ENCODE peak calls at places on chromosomes 12 and 14, in five cellular contexts. T is AG10803; X is effector memory CD4-positive, alpha-beta T cell; J is ACHN; K is nucleus accumbens. Q is an unnamed sample.

GRCh38 chr12:98999569-98999968 is 354.5 kb downstream of the APAF1 start:
- DNase-seq in T (peak; percentile 1), X (no peak), J (no peak), K (no peak), Q (no peak)

GRCh38 chr14:22767323-22767589 is 768 bp downstream of the OXA1L start:
- DNase-seq in T (no peak), X (no peak), J (no peak), K (no peak), Q (no peak)

GRCh38 chr12:19387182-19387581 is 52.1 kb upstream of the AEBP2 start:
- DNase-seq in T (no peak), X (no peak), J (no peak), K (no peak), Q (no peak)

GRCh38 chr14:39988939-39989338 is 556.7 kb upstream of the FBXO33 start:
- DNase-seq in T (no peak), X (no peak), J (peak; percentile 55), K (no peak), Q (no peak)

GRCh38 chr14:76924363-76925151 is 98.3 kb downstream of the LRRC74A start:
- DNase-seq in T (no peak), X (peak; percentile 52), J (no peak), K (peak; percentile 36), Q (no peak)

GRCh38 chr12:53659011-53659551 is 16.8 kb downstream of the ATP5MC2 start:
- DNase-seq in T (peak; percentile 77), X (no peak), J (no peak), K (peak; percentile 49), Q (peak; percentile 81)

GRCh38 chr12:30756074-30756473 is 1.3 kb upstream of the CAPRIN2 start:
- DNase-seq in T (no peak), X (no peak), J (no peak), K (no peak), Q (no peak)

GRCh38 chr12:121086896-121087295 is 45.8 kb upstream of the P2RX7 start:
- DNase-seq in T (no peak), X (no peak), J (no peak), K (no peak), Q (no peak)

GRCh38 chr12:61513499-61513898 is 746.7 kb upstream of the USP15 start:
- DNase-seq in T (no peak), X (no peak), J (no peak), K (no peak), Q (no peak)

GRCh38 chr14:29240046-29240445 is 473.5 kb downstream of the FOXG1 start:
- DNase-seq in T (peak; percentile 82), X (no peak), J (no peak), K (no peak), Q (peak; percentile 91)

GRCh38 chr12:57735952-57736742 is 2.4 kb downstream of the AGAP2 start:
- DNase-seq in T (no peak), X (no peak), J (peak; percentile 68), K (peak; percentile 47), Q (peak; percentile 60)

GRCh38 chr12:94710933-94711332 is 60.6 kb upstream of the TMCC3 start:
- DNase-seq in T (peak; percentile 16), X (no peak), J (peak; percentile 61), K (no peak), Q (peak; percentile 48)

GRCh38 chr14:54106802-54107377 is 150.3 kb upstream of the BMP4 start:
- DNase-seq in T (peak; percentile 60), X (no peak), J (peak; percentile 3), K (no peak), Q (peak; percentile 43)